ENCODE peak calls at places on chromosomes 2 and 18, in four cellular contexts. X is A549, W is tibial artery, V is endothelial cell. G is an unnamed sample.

GRCh38 chr2:71927757-71928715 is 219.6 kb downstream of the CYP26B1 start:
- DNase-seq in X (no peak), V (no peak), W (no peak), G (no peak)

GRCh38 chr2:135667045-135667444 is 74.6 kb upstream of the UBXN4 start:
- DNase-seq in V (no peak), X (no peak), W (no peak), G (no peak)

GRCh38 chr2:159960413-159960812 is 102.0 kb downstream of the PLA2R1 start:
- DNase-seq in X (peak; percentile 13), V (no peak), W (no peak), G (no peak)

GRCh38 chr2:36478332-36478738 is 119.6 kb downstream of the FEZ2 start:
- DNase-seq in X (peak; percentile 57), V (no peak), W (peak; percentile 73), G (no peak)

GRCh38 chr2:176493909-176494308 is 224.7 kb downstream of the MTX2 start:
- DNase-seq in X (no peak), V (no peak), W (no peak), G (no peak)

GRCh38 chr2:140737006-140737405 is 1393.8 kb downstream of the LRP1B start:
- DNase-seq in V (no peak), X (no peak), W (no peak), G (no peak)

GRCh38 chr18:22710628-22711380 is 222.3 kb upstream of the RBBP8 start:
- DNase-seq in V (peak; percentile 7), X (peak; percentile 58), W (peak; percentile 73), G (no peak)

GRCh38 chr18:74674487-74674886 is 76.8 kb downstream of the ZNF407 start:
- DNase-seq in X (no peak), V (no peak), W (no peak), G (no peak)

GRCh38 chr2:30680121-30680520 is 127.1 kb downstream of the CAPN13 start:
- DNase-seq in V (no peak), X (no peak), W (no peak), G (no peak)

GRCh38 chr2:45554764-45555163 is 56.3 kb downstream of the SRBD1 start:
- DNase-seq in V (no peak), W (no peak), X (no peak), G (no peak)

GRCh38 chr2:218839430-218839829 is 7.8 kb upstream of the PRKAG3 start:
- DNase-seq in W (peak; percentile 39), X (no peak), V (no peak), G (no peak)

GRCh38 chr2:149467461-149467860 is 120.1 kb downstream of the MMADHC start:
- DNase-seq in V (no peak), W (no peak), X (no peak), G (no peak)

GRCh38 chr2:26243643-26244478 is 571 bp downstream of the HADHA start:
- DNase-seq in V (no peak), W (no peak), X (peak; percentile 19), G (no peak)

GRCh38 chr2:195620499-195620898 is 36.5 kb upstream of the SLC39A10 start:
- DNase-seq in V (no peak), W (no peak), X (no peak), G (no peak)

DNA sequence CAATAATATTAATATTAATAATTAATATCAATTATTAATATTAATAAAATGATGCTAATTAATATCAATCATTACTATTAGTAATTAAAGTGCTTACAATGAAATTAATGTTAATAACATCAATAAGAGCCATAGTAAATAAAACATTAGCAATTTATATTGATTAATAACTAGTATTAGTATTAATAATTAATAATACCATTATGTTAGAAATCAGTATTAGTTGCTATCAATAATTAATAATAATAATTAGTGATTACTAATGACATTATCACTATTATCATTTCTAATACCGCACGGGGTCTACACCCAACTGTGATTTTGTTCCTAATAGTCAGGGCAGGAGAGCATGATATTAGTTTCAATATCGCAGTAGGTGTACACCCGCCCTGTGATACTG is 22.8 kb upstream of the AQP4 start:
- DNase-seq in X (no peak), V (no peak), W (no peak), G (no peak)
- TF ChIP-seq CTCF in X (no peak), V (no peak), W (no peak), G (no peak)

DNA sequence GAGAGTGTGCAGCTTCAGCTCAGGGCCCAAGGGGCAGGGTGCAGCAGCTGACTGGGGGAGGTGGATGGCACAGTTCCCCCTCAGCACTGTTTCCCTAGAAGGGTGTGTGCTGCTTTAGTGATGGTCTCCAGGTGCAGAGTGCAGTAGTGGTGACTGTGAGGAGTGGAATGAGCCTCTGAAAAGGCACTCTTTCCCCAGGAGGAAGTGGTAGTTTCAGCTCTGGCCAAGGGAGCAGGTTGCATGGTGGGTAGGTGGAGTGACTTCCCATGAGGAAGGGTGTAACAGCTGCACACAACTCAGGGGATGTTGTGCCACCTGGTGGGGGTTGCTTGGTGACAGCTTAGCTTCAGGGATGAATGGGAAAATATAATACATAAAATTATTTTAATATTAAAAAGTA is 251.5 kb upstream of the NXPH2 start:
- DNase-seq in W (no peak), X (no peak), V (peak; percentile 25), G (no peak)
- TF ChIP-seq CTCF in W (no peak), X (no peak), V (peak; percentile 12), G (peak; percentile 55)

GRCh38 chr2:8661235-8661634 is 20.6 kb upstream of the ID2 start:
- DNase-seq in V (no peak), X (no peak), W (no peak), G (no peak)

GRCh38 chr2:8659735-8660492 is 21.9 kb upstream of the ID2 start:
- DNase-seq in V (no peak), W (no peak), X (no peak), G (no peak)

GRCh38 chr2:8661736-8662135 is 20.1 kb upstream of the ID2 start:
- DNase-seq in V (no peak), X (no peak), W (no peak), G (no peak)

GRCh38 chr2:8663997-8664396 is 17.9 kb upstream of the ID2 start:
- DNase-seq in W (no peak), X (no peak), V (no peak), G (no peak)

GRCh38 chr2:8662239-8662879 is 19.5 kb upstream of the ID2 start:
- DNase-seq in W (no peak), V (no peak), X (peak; percentile 91), G (no peak)
- TF ChIP-seq CTCF in W (no peak), V (no peak), X (peak; percentile 34), G (no peak)

DNA sequence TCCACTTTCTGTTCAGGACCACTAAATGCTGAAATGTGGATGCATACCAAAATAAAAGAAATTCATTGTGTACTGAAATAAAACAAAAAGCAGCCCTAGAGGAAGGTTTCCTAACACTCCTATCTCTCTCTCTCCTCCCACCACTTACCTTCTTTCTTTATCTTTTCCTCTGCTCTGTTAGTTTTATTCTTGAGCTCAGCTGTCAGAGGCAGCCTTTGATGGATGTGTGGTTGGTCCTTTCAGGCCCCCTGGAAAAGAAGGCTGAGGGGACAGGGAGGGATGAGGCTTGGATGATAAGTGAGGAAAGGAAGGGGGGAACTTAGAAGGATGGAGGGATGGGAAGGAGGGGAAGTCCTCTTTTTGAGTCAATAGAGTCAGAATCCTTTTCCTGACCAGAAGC is 47.6 kb downstream of the DHRS9 start:
- DNase-seq in X (no peak), W (no peak), V (no peak), G (no peak)
- TF ChIP-seq CTCF in X (no peak), W (no peak), V (no peak), G (no peak)

GRCh38 chr2:72952110-72952823 is 34.9 kb downstream of the EMX1 start:
- DNase-seq in W (no peak), V (no peak), X (no peak), G (no peak)
- TF ChIP-seq CTCF in W (no peak), V (no peak), X (no peak), G (no peak)